ENCODE peak calls at places on chromosome 22, in six cellular contexts. R is Right ventricle myocardium superior, O is hypothalamus, W is T-cell, E is endothelial cell, Q is RPMI7951. K is an unnamed sample.

GRCh38 chr22:46039531-46039930 is 62.6 kb upstream of the WNT7B start:
- DNase-seq in O (no peak), E (no peak), R (no peak), Q (no peak), W (no peak), K (no peak)

GRCh38 chr22:26139320-26139719 is 29.9 kb upstream of the SEZ6L start:
- DNase-seq in W (no peak), E (no peak), R (peak; percentile 40), Q (peak; percentile 11), O (peak; percentile 58), K (no peak)

GRCh38 chr22:41446057-41446501 is 522 bp downstream of the TOB2 start:
- DNase-seq in E (peak; percentile 27), W (no peak), O (no peak), R (peak; percentile 54), Q (peak; percentile 7), K (peak; percentile 20)

GRCh38 chr22:29762263-29762662 is 4.5 kb downstream of the ZMAT5 start:
- DNase-seq in Q (no peak), O (no peak), W (no peak), E (no peak), R (no peak), K (no peak)

GRCh38 chr22:50186181-50186731 is 543 bp downstream of the TRABD start:
- DNase-seq in E (no peak), R (peak; percentile 56), O (no peak), W (no peak), Q (no peak), K (no peak)

GRCh38 chr22:39212721-39213376 is 31.9 kb downstream of the PDGFB start:
- DNase-seq in O (no peak), R (no peak), W (no peak), E (no peak), Q (peak; percentile 92), K (peak; percentile 37)

GRCh38 chr22:20026996-20027601 is 6.2 kb downstream of the TANGO2 start:
- DNase-seq in O (no peak), Q (no peak), W (no peak), R (peak; percentile 26), E (no peak), K (no peak)

GRCh38 chr22:23574371-23574811 is 5.7 kb downstream of the IGLL1 start:
- DNase-seq in R (no peak), O (no peak), W (no peak), E (no peak), Q (no peak), K (no peak)

GRCh38 chr22:48091060-48091650 is 1328.7 kb downstream of the TBC1D22A start:
- DNase-seq in O (no peak), W (no peak), E (no peak), Q (no peak), R (no peak), K (no peak)

GRCh38 chr22:45278125-45278524 is 6.6 kb upstream of the UPK3A start:
- DNase-seq in E (no peak), W (no peak), Q (no peak), O (no peak), R (no peak), K (no peak)

GRCh38 chr22:46813816-46814597 is 51.6 kb downstream of the TBC1D22A start:
- DNase-seq in E (no peak), R (no peak), Q (no peak), W (no peak), O (no peak), K (no peak)

GRCh38 chr22:35627267-35628041 is 10.3 kb upstream of the MB start:
- DNase-seq in Q (peak; percentile 98), O (peak; percentile 10), E (peak; percentile 47), W (peak; percentile 39), R (peak; percentile 87), K (peak; percentile 75)

GRCh38 chr22:49209452-49210195 is 618.0 kb downstream of the BRD1 start:
- DNase-seq in Q (no peak), E (no peak), R (no peak), O (peak; percentile 59), W (no peak), K (peak; percentile 49)